ENCODE peak calls at places on chromosomes 2 and 18, in seven cellular contexts. V, S, M, L, C, P and R are unnamed samples.

GRCh38 chr2:46985512-46985911 is 69.9 kb upstream of the MCFD2 start:
- DNase-seq in V (no peak), S (no peak), M (no peak), L (no peak), C (no peak), P (no peak), R (no peak)

GRCh38 chr2:203959265-203960034 is 22.9 kb downstream of the ICOS start:
- DNase-seq in V (no peak), S (no peak), M (no peak), L (no peak), C (no peak), P (no peak), R (no peak)

GRCh38 chr18:64011513-64011912 is 41.6 kb downstream of the SERPINB8 start:
- DNase-seq in V (no peak), S (no peak), M (no peak), L (no peak), C (no peak), P (no peak), R (no peak)

GRCh38 chr2:237707859-237708398 is 80.5 kb downstream of the LRRFIP1 start:
- DNase-seq in V (no peak), S (no peak), M (no peak), L (no peak), C (no peak), P (no peak), R (no peak)

GRCh38 chr2:129402076-129402475 is 577.4 kb upstream of the RAB6C start:
- DNase-seq in V (no peak), S (no peak), M (no peak), L (no peak), C (no peak), P (no peak), R (no peak)

GRCh38 chr18:57276720-57277284 is 75.6 kb upstream of the ST8SIA3 start:
- DNase-seq in V (no peak), S (no peak), M (no peak), L (no peak), C (no peak), P (peak), R (no peak)

GRCh38 chr2:58762176-58762781 is 521.2 kb upstream of the FANCL start:
- DNase-seq in V (no peak), S (peak), M (no peak), L (peak), C (no peak), P (peak), R (no peak)

GRCh38 chr18:54822872-54823845 is 5.1 kb upstream of the RAB27B start:
- DNase-seq in V (no peak), S (no peak), M (no peak), L (peak), C (no peak), P (no peak), R (no peak)

GRCh38 chr2:62775367-62775668 is 69.8 kb downstream of the EHBP1 start:
- DNase-seq in V (no peak), S (no peak), M (no peak), L (no peak), C (no peak), P (no peak), R (no peak)

GRCh38 chr18:36835927-36836326 is 7.0 kb downstream of the KIAA1328 start:
- DNase-seq in V (no peak), S (no peak), M (no peak), L (no peak), C (no peak), P (no peak), R (no peak)

GRCh38 chr2:240895656-240896388 is at the start of gene MAB21L4:
- DNase-seq in V (no peak), S (no peak), M (no peak), L (no peak), C (no peak), P (no peak), R (no peak)

GRCh38 chr2:124382067-124382618 is 357.1 kb downstream of the CNTNAP5 start:
- DNase-seq in V (no peak), S (no peak), M (no peak), L (no peak), C (no peak), P (no peak), R (no peak)

GRCh38 chr2:169966449-169966848 is 139.2 kb downstream of the UBR3 start:
- DNase-seq in V (no peak), S (no peak), M (no peak), L (no peak), C (no peak), P (no peak), R (no peak)

GRCh38 chr2:28393115-28393836 is 618 bp downstream of the FOSL2 start:
- DNase-seq in V (no peak), S (peak), M (peak), L (peak), C (no peak), P (no peak), R (no peak)

GRCh38 chr18:60549338-60549960 is 176.9 kb upstream of the MC4R start:
- DNase-seq in V (no peak), S (peak), M (no peak), L (peak), C (peak), P (peak), R (no peak)

GRCh38 chr2:157601807-157602206 is 26.9 kb downstream of the ACVR1C start:
- DNase-seq in V (no peak), S (no peak), M (no peak), L (no peak), C (no peak), P (no peak), R (no peak)

GRCh38 chr2:151757861-151758260 is 23.6 kb upstream of the NEB start:
- DNase-seq in V (no peak), S (no peak), M (no peak), L (no peak), C (peak), P (peak), R (no peak)

GRCh38 chr2:241265506-241265905 is 50.0 kb downstream of the HDLBP start:
- DNase-seq in V (no peak), S (no peak), M (no peak), L (no peak), C (no peak), P (no peak), R (no peak)

GRCh38 chr2:38499921-38500634 is 102.7 kb downstream of the HNRNPLL start:
- DNase-seq in V (no peak), S (no peak), M (no peak), L (no peak), C (peak), P (no peak), R (no peak)

GRCh38 chr2:3581367-3582262 is 6.6 kb downstream of the RPS7 start:
- DNase-seq in V (no peak), S (no peak), M (no peak), L (no peak), C (no peak), P (no peak), R (no peak)

GRCh38 chr2:239341146-239341732 is 59.6 kb downstream of the HDAC4 start:
- DNase-seq in V (no peak), S (no peak), M (no peak), L (no peak), C (no peak), P (no peak), R (no peak)

GRCh38 chr2:130911482-130911881 is 74.8 kb downstream of the ARHGEF4 start:
- DNase-seq in V (no peak), S (no peak), M (no peak), L (no peak), C (no peak), P (no peak), R (no peak)